ENCODE peak calls at places on chromosomes 1 and 21, in nine cellular contexts. O is CD8-positive, alpha-beta T cell; W is neural progenitor cell; L is astrocyte; C is heart right ventricle; X is hepatocyte; Y is PC-3; D is tibial nerve; M is brain microvascular endothelial cell. I is an unnamed sample.

GRCh38 chr1:184075040-184076029 is 23.8 kb downstream of the TSEN15 start:
- DNase-seq in L (peak; percentile 41), D (peak; percentile 75), O (no peak), W (peak; percentile 66), X (peak; percentile 66), C (no peak), Y (peak; percentile 70), M (peak; percentile 64), I (peak; percentile 10)

GRCh38 chr21:39694750-39695149 is 50.2 kb upstream of the IGSF5 start:
- DNase-seq in X (no peak), M (peak; percentile 12), W (no peak), Y (no peak), L (peak; percentile 56), D (no peak), C (no peak), O (no peak), I (no peak)

GRCh38 chr1:75725256-75725655 is 747 bp downstream of the ACADM start:
- DNase-seq in D (no peak), L (no peak), M (no peak), X (no peak), O (no peak), Y (peak; percentile 19), W (no peak), C (no peak), I (no peak)

GRCh38 chr21:43644609-43645008 is 14.7 kb downstream of the HSF2BP start:
- DNase-seq in M (peak; percentile 59), W (no peak), O (no peak), D (no peak), X (no peak), Y (peak; percentile 65), C (no peak), L (peak; percentile 80), I (no peak)

GRCh38 chr1:156086256-156086662 is 4.0 kb upstream of the MEX3A start:
- DNase-seq in M (peak; percentile 51), O (no peak), L (peak; percentile 64), Y (peak; percentile 60), W (peak; percentile 83), C (no peak), X (peak; percentile 73), D (no peak), I (no peak)

GRCh38 chr1:44505210-44505993 is 100.3 kb downstream of the RNF220 start:
- DNase-seq in D (no peak), C (peak; percentile 31), Y (no peak), W (peak; percentile 66), L (peak; percentile 52), M (no peak), O (no peak), X (no peak), I (no peak)

GRCh38 chr1:20699558-20699957 is 18.2 kb downstream of the KIF17 start:
- DNase-seq in D (no peak), W (no peak), X (no peak), M (no peak), C (no peak), L (no peak), Y (no peak), O (no peak), I (no peak)

GRCh38 chr1:174217787-174218574 is 58.7 kb downstream of the RABGAP1L start:
- DNase-seq in W (peak; percentile 46), C (no peak), D (no peak), M (no peak), L (peak; percentile 16), O (no peak), X (peak; percentile 39), Y (peak; percentile 52), I (no peak)

GRCh38 chr21:29715089-29715488 is 224.7 kb downstream of the GRIK1 start:
- DNase-seq in D (no peak), L (no peak), Y (no peak), X (no peak), O (no peak), C (no peak), W (no peak), M (no peak), I (no peak)

GRCh38 chr1:77687519-77687906 is 5.1 kb upstream of the ZZZ3 start:
- DNase-seq in D (no peak), M (peak; percentile 22), C (peak; percentile 25), L (peak; percentile 4), W (peak; percentile 86), O (no peak), Y (no peak), X (peak; percentile 65), I (no peak)

GRCh38 chr1:115426990-115427389 is 88.9 kb upstream of the NGF start:
- DNase-seq in D (no peak), L (no peak), O (no peak), Y (no peak), C (no peak), X (no peak), W (no peak), M (no peak), I (no peak)

GRCh38 chr1:115428262-115428661 is 90.2 kb upstream of the NGF start:
- DNase-seq in C (no peak), Y (peak; percentile 34), W (no peak), L (peak; percentile 53), D (no peak), X (no peak), M (no peak), O (no peak), I (no peak)

GRCh38 chr1:115423776-115424175 is 85.7 kb upstream of the NGF start:
- DNase-seq in L (peak; percentile 71), M (no peak), O (no peak), W (no peak), C (no peak), Y (peak; percentile 48), X (no peak), D (no peak), I (no peak)

GRCh38 chr1:115428676-115429075 is 90.6 kb upstream of the NGF start:
- DNase-seq in O (no peak), W (no peak), C (no peak), L (peak; percentile 50), X (no peak), Y (peak; percentile 39), M (no peak), D (no peak), I (no peak)

GRCh38 chr1:115426271-115426771 is 88.3 kb upstream of the NGF start:
- DNase-seq in D (peak; percentile 29), W (no peak), X (peak; percentile 21), O (no peak), M (peak; percentile 85), C (peak; percentile 67), Y (peak; percentile 77), L (peak; percentile 92), I (no peak)
- H3K4me3 ChIP-seq in D (no peak overlapping the region), W (no peak overlapping the region), X (no peak overlapping the region), O (no peak overlapping the region), M (no peak overlapping the region), C (no peak overlapping the region), Y (no peak overlapping the region), L (no peak overlapping the region), I (no peak overlapping the region)

GRCh38 chr1:116493484-116494350 is 77.1 kb downstream of the CD58 start:
- DNase-seq in Y (no peak), O (no peak), L (no peak), W (no peak), M (no peak), C (no peak), D (no peak), X (no peak), I (no peak)
- TF ChIP-seq CTCF in Y (no peak), O (no peak), L (no peak), W (no peak), M (no peak), C (no peak), D (no peak), X (no peak), I (no peak)

DNA sequence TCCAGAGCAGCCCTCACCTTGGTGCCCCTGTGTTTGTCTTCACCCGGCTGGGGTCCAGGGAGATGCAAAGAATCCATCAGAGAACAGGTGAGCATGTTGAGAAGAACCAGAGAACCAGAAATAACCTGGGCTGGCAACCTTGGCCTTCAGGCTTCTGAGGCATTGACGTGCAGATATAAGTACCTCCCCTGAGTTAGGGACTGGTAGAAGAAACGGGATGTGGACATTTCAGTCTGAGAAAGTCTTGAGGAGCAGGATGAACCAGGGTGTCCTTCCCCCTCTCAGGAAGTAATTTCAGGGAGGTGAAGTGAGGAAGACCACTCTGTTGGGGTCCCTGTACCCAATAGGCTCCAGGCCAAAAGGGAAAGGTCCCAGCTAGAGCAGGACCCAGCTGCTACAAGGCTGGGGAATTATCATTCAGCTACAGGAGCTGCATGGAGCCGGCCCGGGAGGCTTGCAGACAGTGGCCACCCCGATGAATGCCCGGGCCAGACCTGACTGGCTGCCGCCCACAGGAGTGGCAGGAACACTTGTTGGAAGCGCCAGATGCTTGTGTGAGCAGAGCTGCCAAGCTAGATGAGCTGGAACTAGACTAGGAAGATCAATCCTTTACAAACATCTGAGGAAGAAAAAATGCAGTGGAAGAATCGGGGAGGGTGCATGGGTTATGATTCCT is 1.7 kb upstream of the AURKAIP1 start:
- DNase-seq in O (no peak), C (no peak), L (no peak), X (no peak), W (no peak), Y (no peak), M (no peak), D (no peak), I (no peak)
- H3K27ac ChIP-seq in O (no peak overlapping the region), C (no peak overlapping the region), L (no peak overlapping the region), X (no peak overlapping the region), W (no peak overlapping the region), Y (no peak overlapping the region), M (no peak overlapping the region), D (no peak overlapping the region), I (no peak overlapping the region)

GRCh38 chr1:208129057-208129456 is 115.1 kb downstream of the PLXNA2 start:
- DNase-seq in Y (no peak), M (no peak), D (no peak), W (no peak), L (no peak), O (no peak), C (no peak), X (no peak), I (no peak)

GRCh38 chr1:208129489-208129888 is 114.7 kb downstream of the PLXNA2 start:
- DNase-seq in X (no peak), Y (no peak), C (no peak), O (no peak), W (no peak), L (no peak), M (no peak), D (no peak), I (no peak)

GRCh38 chr1:208127284-208127683 is 116.9 kb downstream of the PLXNA2 start:
- DNase-seq in W (no peak), C (no peak), X (no peak), Y (no peak), M (no peak), L (no peak), D (no peak), O (no peak), I (no peak)

GRCh38 chr1:208126108-208126507 is 118.1 kb downstream of the PLXNA2 start:
- DNase-seq in Y (no peak), D (no peak), M (no peak), C (no peak), X (no peak), O (no peak), L (no peak), W (no peak), I (no peak)

DNA sequence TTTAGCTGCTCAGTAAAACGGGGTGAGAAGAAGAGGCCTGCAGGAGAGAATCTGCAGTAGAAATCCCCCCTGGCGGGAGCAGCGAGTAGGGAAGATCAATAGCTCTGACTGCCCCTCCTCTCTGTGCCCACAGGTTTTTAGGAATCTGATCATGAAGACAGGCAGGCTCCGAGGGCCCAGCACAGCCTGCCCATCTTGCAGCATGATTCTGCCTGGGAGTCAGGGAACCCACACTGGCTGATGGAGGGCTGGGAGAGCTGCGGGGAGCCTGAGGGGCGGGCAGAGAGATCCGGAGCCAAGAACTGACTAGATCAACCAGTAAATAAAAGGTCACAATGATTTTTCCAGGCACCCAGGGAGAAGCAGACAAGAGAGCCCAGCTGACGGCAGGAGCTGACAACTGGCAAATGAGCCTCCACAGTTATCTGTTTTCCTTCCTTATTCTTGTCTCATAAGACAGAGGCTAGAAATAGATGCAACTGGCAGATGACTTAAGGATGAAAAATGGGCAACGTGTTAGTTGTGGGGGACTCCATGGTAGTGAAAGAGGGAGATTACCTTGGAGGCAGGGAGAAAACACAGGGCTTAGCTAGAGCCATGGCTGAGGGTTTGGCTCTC is 116.3 kb downstream of the PLXNA2 start:
- DNase-seq in W (peak; percentile 45), D (no peak), C (no peak), M (no peak), Y (no peak), O (no peak), X (no peak), L (no peak), I (peak; percentile 12)
- H3K4me3 ChIP-seq in W (no peak overlapping the region), D (no peak overlapping the region), C (no peak overlapping the region), M (no peak overlapping the region), Y (no peak overlapping the region), O (no peak overlapping the region), X (no peak overlapping the region), L (no peak overlapping the region), I (no peak overlapping the region)